ENCODE peak calls at places on chromosomes 6 and 20, in nine cellular contexts. U is neuronal stem cell; M is fibroblast of lung; P is Peyer's patch; O is effector memory CD4-positive, alpha-beta T cell; S is heart left ventricle; D is IMR-90; I is left lung; J is A673. K is an unnamed sample. For H3K9me3 and H3K4me1, the result is how much of the 10 kb centered on the place peaks cover.

GRCh38 chr20:53643031-53643832 is 49.6 kb upstream of the ZNF217 start:
- DNase-seq in J (no peak), P (peak), U (no peak), I (peak), D (peak), S (peak), O (peak), M (peak), K (peak)

GRCh38 chr6:13420269-13420668 is 67.1 kb downstream of the GFOD1 start:
- DNase-seq in D (no peak), P (no peak), I (no peak), O (no peak), U (no peak), S (no peak), J (no peak), M (no peak), K (no peak)

GRCh38 chr6:66965227-66965626 is 1258.2 kb upstream of the EYS start:
- DNase-seq in M (peak), D (no peak), S (no peak), P (no peak), U (no peak), J (peak), I (no peak), O (no peak), K (no peak)

GRCh38 chr6:44131880-44132279 is 4.5 kb downstream of the TMEM63B start:
- DNase-seq in P (no peak), M (no peak), O (no peak), U (no peak), J (no peak), S (no peak), I (no peak), D (no peak), K (no peak)

GRCh38 chr6:149499066-149499465 is 14.3 kb upstream of the ZC3H12D start:
- DNase-seq in P (no peak), M (peak), I (no peak), D (peak), J (peak), O (no peak), S (no peak), U (no peak), K (no peak)

GRCh38 chr20:39795401-39796272 is 833.5 kb downstream of the DHX35 start:
- DNase-seq in J (no peak), S (no peak), I (no peak), U (no peak), O (no peak), D (peak), P (no peak), M (peak), K (no peak)

GRCh38 chr6:166553563-166554271 is 32.8 kb downstream of the RAMACL start:
- DNase-seq in M (peak), S (peak), D (peak), O (no peak), J (no peak), P (no peak), U (no peak), I (no peak), K (no peak)

GRCh38 chr6:17865243-17865642 is 122.2 kb downstream of the KIF13A start:
- DNase-seq in I (no peak), S (no peak), O (no peak), D (peak), J (no peak), P (no peak), U (no peak), M (peak), K (no peak)

GRCh38 chr6:15207923-15208322 is 37.9 kb upstream of the JARID2 start:
- DNase-seq in S (no peak), J (no peak), M (peak), U (no peak), O (no peak), I (no peak), P (no peak), D (peak), K (no peak)

GRCh38 chr20:3218307-3218988 is 9.2 kb downstream of the ITPA start:
- DNase-seq in O (peak), S (peak), D (no peak), M (no peak), J (peak), P (peak), U (peak), I (peak), K (peak)

GRCh38 chr6:154112181-154112809 is 73.3 kb downstream of the OPRM1 start:
- DNase-seq in M (peak), U (no peak), S (no peak), D (no peak), J (no peak), P (no peak), I (no peak), O (no peak), K (no peak)

GRCh38 chr6:87929843-87930288 is 117.8 kb upstream of the SPACA1 start:
- DNase-seq in D (peak), J (peak), U (peak), O (peak), S (peak), I (peak), M (peak), P (peak), K (peak)

GRCh38 chr6:112272799-112273198 is 18.4 kb upstream of the LAMA4 start:
- DNase-seq in P (no peak), S (no peak), M (no peak), O (no peak), U (no peak), D (no peak), I (no peak), J (no peak), K (no peak)

GRCh38 chr6:7341989-7342742 is 29.2 kb upstream of the SSR1 start:
- DNase-seq in J (peak), U (no peak), I (no peak), M (no peak), P (no peak), O (no peak), D (no peak), S (no peak), K (peak)

GRCh38 chr6:7338031-7338430 is 25.0 kb upstream of the SSR1 start:
- DNase-seq in O (no peak), S (no peak), D (no peak), J (no peak), P (no peak), I (no peak), M (no peak), U (no peak), K (no peak)

GRCh38 chr6:7335519-7335918 is 22.5 kb upstream of the SSR1 start:
- DNase-seq in M (no peak), J (no peak), D (no peak), U (no peak), I (no peak), S (no peak), O (no peak), P (no peak), K (no peak)

GRCh38 chr6:7343546-7344475 is 30.8 kb upstream of the SSR1 start:
- DNase-seq in S (no peak), U (no peak), I (no peak), O (no peak), M (no peak), P (no peak), J (no peak), D (no peak), K (no peak)

GRCh38 chr6:7341271-7341670 is 28.3 kb upstream of the SSR1 start:
- DNase-seq in M (no peak), O (no peak), J (no peak), P (no peak), U (no peak), S (no peak), I (no peak), D (no peak), K (no peak)
- H3K9me3 ChIP-seq in M (under half), O (under half), J (under half), P (under half), U (under half), S (under half), I (under half), D (under half), K (under half)

DNA sequence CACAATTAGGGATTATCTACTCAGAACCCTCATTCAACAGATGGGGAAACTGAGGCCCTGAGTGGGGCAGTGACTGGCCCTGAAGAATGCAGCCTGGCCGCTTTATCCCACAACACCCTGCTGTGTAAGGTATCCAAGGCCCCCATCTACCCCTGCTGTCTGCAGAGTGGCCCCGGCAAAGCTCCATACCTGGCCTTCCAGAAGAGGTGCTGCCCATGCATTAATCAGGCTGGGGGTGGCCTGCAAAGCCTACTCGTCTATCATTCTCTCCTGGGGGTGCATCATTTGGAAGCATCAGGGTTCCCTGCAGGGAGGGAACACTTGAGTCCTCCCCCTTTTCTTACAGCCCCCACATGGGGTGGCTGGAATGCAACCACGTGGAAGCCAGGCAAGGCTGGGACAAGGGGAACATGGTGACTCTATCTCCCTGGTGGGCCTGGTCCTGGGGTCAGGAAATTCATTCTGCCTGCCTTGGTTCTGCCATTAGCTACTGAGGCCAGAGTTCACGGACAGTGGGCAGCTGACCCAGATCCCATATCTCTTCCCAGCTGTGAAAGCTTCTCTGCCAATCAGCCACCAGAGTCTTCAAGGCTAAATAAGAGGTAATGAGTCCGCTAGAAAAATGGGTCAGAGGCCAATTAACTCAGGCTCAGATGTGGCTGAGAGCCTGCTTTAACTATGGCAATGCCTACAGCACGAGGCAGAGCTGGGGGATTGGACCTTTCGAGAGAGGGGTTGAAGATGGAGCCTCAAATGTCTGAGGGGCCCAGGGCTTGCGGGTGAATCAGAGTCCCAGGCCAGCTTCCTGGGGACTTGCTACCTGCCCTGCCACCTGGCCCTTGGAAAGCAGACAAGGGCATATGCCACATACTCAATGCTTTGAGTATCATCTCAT is 72.3 kb upstream of the TOX2 start:
- DNase-seq in I (no peak), O (no peak), D (no peak), P (no peak), S (no peak), J (no peak), U (no peak), M (no peak), K (no peak)
- H3K4me1 ChIP-seq in I (under half), O (under half), D (under half), P (under half), S (under half), J (under half), U (under half), M (under half), K (under half)

GRCh38 chr6:47734826-47735481 is 36.6 kb downstream of the ADGRF4 start:
- DNase-seq in S (no peak), D (no peak), U (no peak), I (no peak), O (no peak), J (no peak), P (no peak), M (no peak), K (no peak)
- H3K4me3 ChIP-seq in S (no peak), D (no peak), U (no peak), I (no peak), O (no peak), J (no peak), P (no peak), M (no peak), K (no peak)

DNA sequence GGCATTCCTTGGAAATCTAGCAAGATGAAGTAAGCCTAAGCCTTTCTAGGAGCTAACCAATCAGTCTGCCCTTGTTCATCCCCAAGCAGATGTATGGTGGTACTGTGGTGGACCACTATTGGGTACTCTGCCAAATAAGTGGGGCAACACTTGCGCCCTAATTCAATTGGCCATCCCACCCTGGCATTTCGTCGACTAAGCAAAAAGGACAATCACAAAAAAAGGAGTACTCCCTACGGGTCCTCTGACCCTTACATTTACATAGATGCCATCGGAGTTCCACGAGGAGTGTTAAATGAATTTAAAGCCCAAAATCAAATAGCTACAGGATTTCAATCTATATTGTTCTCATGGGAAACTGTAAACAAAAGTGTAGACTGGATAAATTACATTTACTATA is 19.5 kb downstream of the CHD6 start:
- DNase-seq in J (no peak), U (no peak), D (no peak), I (no peak), M (no peak), S (no peak), P (no peak), O (no peak), K (no peak)
- H3K9me3 ChIP-seq in J (half or more), U (under half), D (under half), I (under half), M (under half), S (under half), P (under half), O (under half), K (half or more)

GRCh38 chr6:113481910-113482309 is 375.2 kb upstream of the MARCKS start:
- DNase-seq in M (no peak), O (no peak), P (no peak), I (no peak), D (no peak), U (no peak), S (no peak), J (no peak), K (no peak)

GRCh38 chr6:113486172-113486571 is 371.0 kb upstream of the MARCKS start:
- DNase-seq in P (no peak), D (no peak), M (no peak), J (no peak), O (no peak), I (no peak), U (no peak), S (no peak), K (no peak)

GRCh38 chr6:113488061-113488460 is 369.1 kb upstream of the MARCKS start:
- DNase-seq in M (no peak), O (no peak), D (no peak), S (no peak), I (no peak), P (no peak), J (no peak), U (no peak), K (no peak)

GRCh38 chr6:113481441-113481840 is 375.7 kb upstream of the MARCKS start:
- DNase-seq in O (no peak), S (no peak), M (no peak), P (no peak), U (no peak), D (peak), I (no peak), J (no peak), K (no peak)

DNA sequence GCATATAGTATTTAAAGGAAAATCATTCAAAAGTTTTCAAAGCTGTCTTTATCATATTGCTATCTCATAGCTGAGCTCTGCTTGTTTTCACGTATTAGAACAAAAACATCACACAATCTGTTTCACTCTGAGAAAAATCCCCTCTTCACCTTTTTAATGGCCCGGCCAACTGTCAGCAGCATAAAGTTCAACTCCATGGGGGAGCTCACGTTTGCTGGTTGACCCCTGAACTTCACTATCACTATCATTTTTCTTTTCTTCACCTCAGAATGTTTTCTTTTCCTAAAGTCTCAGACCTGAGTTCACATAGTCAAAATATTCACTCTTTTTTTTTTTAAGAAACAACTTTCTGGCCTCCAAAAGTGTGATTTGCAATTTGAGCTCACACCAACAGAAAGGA is 374.4 kb upstream of the MARCKS start:
- DNase-seq in J (no peak), P (no peak), O (no peak), I (no peak), S (no peak), M (no peak), U (no peak), D (no peak), K (no peak)
- H3K4me1 ChIP-seq in J (under half), P (under half), O (under half), I (under half), S (under half), M (under half), U (under half), D (under half), K (under half)

DNA sequence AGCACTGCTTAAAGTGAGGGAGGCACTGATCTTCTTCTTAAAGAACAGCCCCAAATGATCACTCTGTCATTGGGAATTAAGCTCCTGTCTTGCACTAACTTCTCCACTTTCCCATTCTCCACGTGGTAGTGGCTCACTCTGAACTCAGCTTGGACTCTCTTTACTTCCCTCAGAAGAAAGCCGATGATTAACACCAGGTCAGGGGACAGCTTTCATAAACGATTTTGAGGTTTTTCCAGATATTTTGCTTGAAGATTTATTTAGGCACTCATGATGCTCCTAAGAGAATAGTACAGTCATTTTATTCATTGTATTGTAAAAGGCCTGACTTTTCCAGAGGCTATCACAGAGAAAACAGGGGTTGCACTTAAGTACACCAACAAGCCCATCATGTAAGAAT is 81.0 kb upstream of the LTV1 start:
- DNase-seq in S (no peak), O (no peak), D (peak), M (no peak), P (no peak), I (no peak), U (no peak), J (no peak), K (no peak)
- H3K4me3 ChIP-seq in S (no peak), O (no peak), D (no peak), M (no peak), P (no peak), I (no peak), U (no peak), J (no peak), K (no peak)

GRCh38 chr6:33432546-33432945 is 12.7 kb downstream of the SYNGAP1 start:
- DNase-seq in U (no peak), P (no peak), M (no peak), D (no peak), S (no peak), I (no peak), O (no peak), J (no peak), K (no peak)

GRCh38 chr6:33430334-33430733 is 10.5 kb downstream of the SYNGAP1 start:
- DNase-seq in J (no peak), I (no peak), M (no peak), P (no peak), O (no peak), U (no peak), D (no peak), S (no peak), K (no peak)

GRCh38 chr6:33431880-33432541 is 12.1 kb downstream of the SYNGAP1 start:
- DNase-seq in J (peak), D (no peak), O (no peak), U (no peak), S (no peak), P (no peak), M (no peak), I (no peak), K (no peak)

GRCh38 chr6:33429745-33430042 is 9.8 kb downstream of the SYNGAP1 start:
- DNase-seq in S (no peak), M (no peak), J (no peak), D (no peak), U (no peak), P (no peak), I (no peak), O (no peak), K (peak)

GRCh38 chr6:33430991-33431879 is 11.4 kb downstream of the SYNGAP1 start:
- DNase-seq in I (no peak), M (peak), J (peak), O (peak), P (peak), U (peak), S (peak), D (peak), K (peak)
- H3K9me3 ChIP-seq in I (under half), M (under half), J (under half), O (under half), P (under half), U (under half), S (under half), D (under half), K (under half)

GRCh38 chr6:56905378-56905777 is 49.5 kb upstream of the BEND6 start:
- DNase-seq in P (no peak), S (no peak), O (no peak), U (no peak), J (no peak), I (no peak), D (no peak), M (no peak), K (no peak)
- H3K4me1 ChIP-seq in P (under half), S (under half), O (under half), U (under half), J (under half), I (under half), D (under half), M (under half), K (under half)

GRCh38 chr6:96837138-96837971 is at the start of gene GPR63:
- DNase-seq in S (peak), J (peak), D (peak), U (peak), O (peak), P (peak), M (peak), I (peak), K (peak)
- H3K4me3 ChIP-seq in S (peak), J (peak), D (peak), U (peak), O (peak), P (peak), M (peak), I (peak), K (peak)